ENCODE peak calls at places on chromosome 11, in six cellular contexts. K, G, P, M, A and R are unnamed samples.
A peak's percentile ranks its signal among the peaks of the same experiment; 100 is the strongest.

GRCh38 chr11:113896156-113896879 is 8.3 kb upstream of the HTR3B start:
- DNase-seq in K (peak; percentile 45), G (no peak), P (no peak), M (peak; percentile 64), A (peak; percentile 46), R (no peak)

GRCh38 chr11:126949066-126949945 is 51.3 kb downstream of the KIRREL3 start:
- DNase-seq in K (no peak), G (no peak), P (no peak), M (no peak), A (no peak), R (no peak)

GRCh38 chr11:109109916-109110315 is 312.1 kb upstream of the C11orf87 start:
- DNase-seq in K (no peak), G (no peak), P (no peak), M (no peak), A (no peak), R (no peak)

GRCh38 chr11:100445231-100445735 is 241.8 kb upstream of the ARHGAP42 start:
- DNase-seq in K (no peak), G (no peak), P (peak; percentile 36), M (peak; percentile 72), A (peak; percentile 5), R (no peak)

GRCh38 chr11:73830261-73830660 is 42.6 kb downstream of the MRPL48 start:
- DNase-seq in K (no peak), G (no peak), P (no peak), M (no peak), A (no peak), R (no peak)

GRCh38 chr11:35308157-35308556 is 111.2 kb downstream of the SLC1A2 start:
- DNase-seq in K (no peak), G (no peak), P (no peak), M (no peak), A (no peak), R (no peak)

GRCh38 chr11:124917115-124917637 is 1.9 kb upstream of the HEPN1 start:
- DNase-seq in K (peak; percentile 93), G (no peak), P (no peak), M (no peak), A (no peak), R (no peak)

GRCh38 chr11:285021-285893 is 3.7 kb upstream of the PGGHG start:
- DNase-seq in K (no peak), G (peak; percentile 32), P (peak; percentile 16), M (no peak), A (no peak), R (peak; percentile 57)

GRCh38 chr11:2792376-2793250 is 92.8 kb upstream of the KCNQ1OT1 start:
- DNase-seq in K (no peak), G (peak; percentile 48), P (peak; percentile 11), M (peak; percentile 6), A (no peak), R (peak; percentile 66)

GRCh38 chr11:132161538-132161937 is 791.1 kb downstream of the NTM start:
- DNase-seq in K (no peak), G (no peak), P (no peak), M (no peak), A (no peak), R (no peak)
- TF ChIP-seq CTCF in K (no peak), G (no peak), P (no peak), M (no peak), A (no peak), R (no peak)

GRCh38 chr11:75873417-75874148 is 58.6 kb downstream of the UVRAG start:
- DNase-seq in K (no peak), G (no peak), P (no peak), M (no peak), A (no peak), R (no peak)
- H3K27ac ChIP-seq in K (no peak overlapping the region), G (no peak overlapping the region), P (no peak overlapping the region), M (no peak overlapping the region), A (no peak overlapping the region), R (no peak overlapping the region)

GRCh38 chr11:134580635-134581025 is 168.6 kb upstream of the B3GAT1 start:
- DNase-seq in K (no peak), G (no peak), P (no peak), M (no peak), A (no peak), R (no peak)

GRCh38 chr11:134577801-134578200 is 165.8 kb upstream of the B3GAT1 start:
- DNase-seq in K (no peak), G (no peak), P (no peak), M (no peak), A (no peak), R (no peak)

GRCh38 chr11:134579709-134580634 is 167.9 kb upstream of the B3GAT1 start:
- DNase-seq in K (no peak), G (no peak), P (no peak), M (peak; percentile 19), A (no peak), R (no peak)

GRCh38 chr11:134581121-134581626 is 169.1 kb upstream of the B3GAT1 start:
- DNase-seq in K (no peak), G (no peak), P (no peak), M (no peak), A (no peak), R (no peak)

GRCh38 chr11:134578807-134579708 is 167.0 kb upstream of the B3GAT1 start:
- DNase-seq in K (no peak), G (no peak), P (no peak), M (no peak), A (no peak), R (no peak)
- TF ChIP-seq CTCF in K (no peak), G (no peak), P (no peak), M (no peak), A (no peak), R (no peak)

GRCh38 chr11:64872790-64873488 is 5.5 kb downstream of the EHD1 start:
- DNase-seq in K (no peak), G (no peak), P (no peak), M (no peak), A (no peak), R (no peak)

GRCh38 chr11:64875369-64876225 is 2.8 kb downstream of the EHD1 start:
- DNase-seq in K (no peak), G (no peak), P (no peak), M (no peak), A (no peak), R (no peak)

GRCh38 chr11:64874841-64875240 is 3.6 kb downstream of the EHD1 start:
- DNase-seq in K (no peak), G (no peak), P (no peak), M (no peak), A (no peak), R (peak; percentile 49)

GRCh38 chr11:64876226-64876750 is 2.1 kb downstream of the EHD1 start:
- DNase-seq in K (no peak), G (no peak), P (no peak), M (no peak), A (no peak), R (peak; percentile 46)

DNA sequence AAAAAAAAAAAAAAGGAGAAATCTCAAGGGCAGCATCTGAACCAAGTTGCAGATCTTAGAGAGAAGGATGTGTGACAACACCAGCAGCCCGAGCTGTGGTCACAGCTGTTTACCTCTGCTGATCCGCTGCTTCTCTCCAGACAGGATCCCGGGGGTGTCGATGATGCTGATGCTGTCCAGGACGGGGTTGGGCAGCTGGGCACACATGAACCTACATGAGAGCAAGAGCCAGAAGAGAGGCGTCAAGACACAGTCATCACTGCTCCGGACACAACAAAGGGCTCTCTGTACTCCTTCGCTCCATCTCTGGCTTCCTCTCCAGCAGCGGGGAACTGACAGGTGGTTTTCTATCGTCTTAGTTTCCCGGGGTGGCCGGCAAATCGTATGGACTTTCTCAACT is 4.1 kb downstream of the EHD1 start:
- DNase-seq in K (no peak), G (no peak), P (no peak), M (no peak), A (no peak), R (no peak)
- H3K27ac ChIP-seq in K (peak overlapping the region; percentile 35), G (peak overlapping the region; percentile 97), P (peak overlapping the region; percentile 95), M (no peak overlapping the region), A (no peak overlapping the region), R (no peak overlapping the region)

DNA sequence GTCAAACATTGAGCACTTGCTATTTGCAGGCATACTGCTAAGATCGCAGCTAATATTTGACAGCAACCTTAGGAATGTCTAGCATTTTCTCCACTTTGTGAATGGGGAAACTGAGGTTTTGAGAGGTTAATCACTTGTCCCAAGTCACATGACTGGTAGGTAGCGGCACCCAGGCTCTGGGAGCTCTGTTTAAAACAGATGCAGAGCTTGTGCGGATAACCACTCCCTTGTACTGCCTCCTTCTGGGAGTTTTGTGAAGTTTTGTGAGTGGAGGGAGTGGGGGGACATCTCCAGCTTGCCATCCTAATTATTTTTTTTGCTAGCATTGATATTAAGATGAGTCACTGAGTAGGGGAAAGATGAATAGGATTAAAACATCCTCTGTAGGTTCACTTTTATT is 134.7 kb downstream of the GRIK4 start:
- DNase-seq in K (no peak), G (no peak), P (no peak), M (no peak), A (no peak), R (no peak)
- TF ChIP-seq CTCF in K (no peak), G (no peak), P (no peak), M (no peak), A (no peak), R (no peak)

GRCh38 chr11:60908803-60909202 is 2.4 kb upstream of the PRPF19 start:
- DNase-seq in K (no peak), G (no peak), P (no peak), M (no peak), A (no peak), R (no peak)

GRCh38 chr11:60912851-60913550 is 957 bp upstream of the TMEM109 start:
- DNase-seq in K (no peak), G (no peak), P (no peak), M (no peak), A (peak; percentile 56), R (no peak)

GRCh38 chr11:60912223-60912850 is 1.6 kb upstream of the TMEM109 start:
- DNase-seq in K (no peak), G (no peak), P (no peak), M (no peak), A (no peak), R (no peak)

GRCh38 chr11:60910711-60911366 is 3.1 kb upstream of the TMEM109 start:
- DNase-seq in K (no peak), G (no peak), P (no peak), M (no peak), A (no peak), R (no peak)

GRCh38 chr11:60910281-60910687 is 3.7 kb upstream of the TMEM109 start:
- DNase-seq in K (no peak), G (no peak), P (no peak), M (no peak), A (no peak), R (no peak)
- H3K27ac ChIP-seq in K (no peak overlapping the region), G (no peak overlapping the region), P (peak overlapping the region; percentile 54), M (no peak overlapping the region), A (no peak overlapping the region), R (no peak overlapping the region)